ENCODE peak calls at places on chromosomes 3 and 15, in eight cellular contexts. L, B, H, X, M, W, S and U are unnamed samples.

GRCh38 chr15:89003865-89004725 is 84.2 kb upstream of the ABHD2 start:
- DNase-seq in L (no peak), B (no peak), H (no peak), X (peak; percentile 70), M (peak; percentile 52), W (peak; percentile 41), S (peak; percentile 3), U (peak; percentile 59)

GRCh38 chr3:128556949-128557348 is 63.9 kb upstream of the GATA2 start:
- DNase-seq in L (no peak), B (no peak), H (no peak), X (no peak), M (no peak), W (no peak), S (no peak), U (no peak)

GRCh38 chr3:127096256-127097008 is 96.5 kb upstream of the PRR23E start:
- DNase-seq in L (no peak), B (no peak), H (no peak), X (no peak), M (no peak), W (no peak), S (no peak), U (no peak)

GRCh38 chr3:124594581-124594980 is 135.7 kb upstream of the UMPS start:
- DNase-seq in L (no peak), B (no peak), H (no peak), X (no peak), M (no peak), W (no peak), S (no peak), U (no peak)

GRCh38 chr3:10370429-10370828 is 49.5 kb upstream of the SEC13 start:
- DNase-seq in L (peak; percentile 58), B (no peak), H (peak; percentile 11), X (no peak), M (peak; percentile 68), W (no peak), S (no peak), U (no peak)

GRCh38 chr15:68658641-68659358 is 80.0 kb downstream of the CORO2B start:
- DNase-seq in L (no peak), B (no peak), H (no peak), X (no peak), M (no peak), W (no peak), S (no peak), U (no peak)

GRCh38 chr3:9183811-9184463 is 65.5 kb downstream of the SRGAP3 start:
- DNase-seq in L (peak; percentile 58), B (no peak), H (no peak), X (peak; percentile 79), M (no peak), W (no peak), S (no peak), U (no peak)

GRCh38 chr3:102174832-102175374 is 259.9 kb upstream of the ZPLD1 start:
- DNase-seq in L (no peak), B (no peak), H (peak; percentile 77), X (no peak), M (no peak), W (no peak), S (no peak), U (no peak)

GRCh38 chr3:128498127-128498626 is 5.2 kb upstream of the GATA2 start:
- DNase-seq in L (no peak), B (no peak), H (no peak), X (no peak), M (no peak), W (no peak), S (peak; percentile 57), U (no peak)

GRCh38 chr3:48129921-48130320 is 58.3 kb downstream of the CDC25A start:
- DNase-seq in L (no peak), B (peak; percentile 39), H (no peak), X (no peak), M (no peak), W (no peak), S (no peak), U (no peak)

GRCh38 chr3:156626104-156626503 is 48.3 kb upstream of the TIPARP start:
- DNase-seq in L (no peak), B (no peak), H (peak; percentile 45), X (no peak), M (peak; percentile 87), W (no peak), S (peak; percentile 78), U (no peak)

GRCh38 chr15:93899817-93900216 is 331.5 kb upstream of the MCTP2 start:
- DNase-seq in L (no peak), B (no peak), H (no peak), X (no peak), M (no peak), W (no peak), S (no peak), U (no peak)

GRCh38 chr3:168884353-168884903 is 779.1 kb downstream of the MECOM start:
- DNase-seq in L (no peak), B (peak; percentile 84), H (peak; percentile 90), X (no peak), M (peak; percentile 86), W (no peak), S (no peak), U (no peak)

GRCh38 chr15:57540736-57541135 is 51.0 kb upstream of the MYZAP start:
- DNase-seq in L (no peak), B (no peak), H (no peak), X (no peak), M (no peak), W (no peak), S (no peak), U (no peak)